ENCODE peak calls at places on chromosomes 11 and 22, in four cellular contexts. L is K562, X is HL-60, V is GM12878. G is an unnamed sample.

GRCh38 chr22:27980424-27981148 is 61.5 kb upstream of the PITPNB start:
- DNase-seq in V (no peak), L (peak), X (no peak), G (no peak)

GRCh38 chr11:9700105-9700801 is 36.4 kb downstream of the SWAP70 start:
- DNase-seq in V (no peak), X (no peak), L (no peak), G (no peak)

GRCh38 chr11:396948-397548 is 3.0 kb downstream of the PKP3 start:
- DNase-seq in V (no peak), X (peak), L (no peak), G (peak)

GRCh38 chr22:50688448-50688847 is 15.8 kb downstream of the SHANK3 start:
- DNase-seq in L (no peak), V (no peak), X (no peak), G (no peak)

GRCh38 chr22:44940121-44940520 is 69.7 kb downstream of the PHF21B start:
- DNase-seq in V (no peak), L (no peak), X (no peak), G (no peak)

GRCh38 chr11:40384991-40385390 is 1074.5 kb downstream of the LRRC4C start:
- DNase-seq in L (no peak), V (no peak), X (no peak), G (no peak)

GRCh38 chr11:34331736-34332135 is 26.1 kb downstream of the ABTB2 start:
- DNase-seq in L (no peak), V (no peak), X (no peak), G (no peak)

GRCh38 chr11:106495046-106495445 is 417.6 kb downstream of the AASDHPPT start:
- DNase-seq in X (no peak), L (no peak), V (no peak), G (no peak)

GRCh38 chr11:68041617-68042218 is 2.9 kb downstream of the TCIRG1 start:
- DNase-seq in L (no peak), V (no peak), X (peak), G (no peak)

GRCh38 chr11:46122955-46123354 is 1.7 kb upstream of the PHF21A start:
- DNase-seq in X (no peak), L (peak), V (no peak), G (no peak)

GRCh38 chr11:111908639-111909305 is 2.8 kb downstream of the CRYAB start:
- DNase-seq in X (no peak), V (no peak), L (no peak), G (no peak)

GRCh38 chr11:33636104-33636503 is 64.5 kb downstream of the C11orf91 start:
- DNase-seq in L (no peak), X (peak), V (no peak), G (no peak)

GRCh38 chr11:77211594-77212251 is 83.7 kb downstream of the MYO7A start:
- DNase-seq in X (no peak), V (no peak), L (no peak), G (peak)

GRCh38 chr11:103798029-103798428 is 238.4 kb upstream of the DDI1 start:
- DNase-seq in X (no peak), L (no peak), V (no peak), G (no peak)

GRCh38 chr11:65562788-65563187 is 4.6 kb upstream of the LTBP3 start:
- DNase-seq in X (no peak), L (no peak), V (no peak), G (no peak)

GRCh38 chr22:49968313-49968830 is 7.8 kb downstream of the PIM3 start:
- DNase-seq in V (no peak), X (no peak), L (no peak), G (no peak)

GRCh38 chr22:45636668-45637067 is 35.0 kb upstream of the ATXN10 start:
- DNase-seq in L (no peak), V (no peak), X (no peak), G (no peak)

GRCh38 chr11:75635009-75635909 is 33.6 kb downstream of the MAP6 start:
- DNase-seq in L (peak), X (no peak), V (no peak), G (no peak)

GRCh38 chr11:68328374-68329091 is 16.1 kb downstream of the LRP5 start:
- DNase-seq in L (no peak), X (peak), V (no peak), G (no peak)

GRCh38 chr11:118310271-118310670 is 5.7 kb downstream of the CD3E start:
- DNase-seq in L (no peak), X (no peak), V (no peak), G (no peak)
- TF ChIP-seq SPI1 in L (no peak), X (no peak), V (no peak), G (no peak)

GRCh38 chr11:122706689-122707088 is 51.2 kb downstream of the UBASH3B start:
- DNase-seq in L (no peak), X (no peak), V (no peak), G (no peak)
- TF ChIP-seq SPI1 in L (no peak), X (no peak), V (no peak), G (no peak)

DNA sequence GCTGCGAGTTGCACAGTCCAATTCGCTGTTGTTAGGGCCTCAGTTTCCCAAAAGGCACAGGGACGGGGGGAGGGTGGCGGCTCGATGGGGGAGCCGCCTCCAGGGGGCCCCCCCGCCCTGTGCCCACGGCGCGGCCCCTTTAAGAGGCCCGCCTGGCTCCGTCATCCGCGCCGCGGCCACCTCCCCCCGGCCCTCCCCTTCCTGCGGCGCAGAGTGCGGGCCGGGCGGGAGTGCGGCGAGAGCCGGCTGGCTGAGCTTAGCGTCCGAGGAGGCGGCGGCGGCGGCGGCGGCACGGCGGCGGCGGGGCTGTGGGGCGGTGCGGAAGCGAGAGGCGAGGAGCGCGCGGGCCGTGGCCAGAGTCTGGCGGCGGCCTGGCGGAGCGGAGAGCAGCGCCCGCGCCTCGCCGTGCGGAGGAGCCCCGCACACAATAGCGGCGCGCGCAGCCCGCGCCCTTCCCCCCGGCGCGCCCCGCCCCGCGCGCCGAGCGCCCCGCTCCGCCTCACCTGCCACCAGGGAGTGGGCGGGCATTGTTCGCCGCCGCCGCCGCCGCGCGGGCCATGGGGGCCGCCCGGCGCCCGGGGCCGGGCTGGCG is at the start of gene BCR:
- DNase-seq in L (peak), X (peak), V (no peak), G (peak)
- TF ChIP-seq SPI1 in L (no peak), X (no peak), V (no peak), G (no peak)

DNA sequence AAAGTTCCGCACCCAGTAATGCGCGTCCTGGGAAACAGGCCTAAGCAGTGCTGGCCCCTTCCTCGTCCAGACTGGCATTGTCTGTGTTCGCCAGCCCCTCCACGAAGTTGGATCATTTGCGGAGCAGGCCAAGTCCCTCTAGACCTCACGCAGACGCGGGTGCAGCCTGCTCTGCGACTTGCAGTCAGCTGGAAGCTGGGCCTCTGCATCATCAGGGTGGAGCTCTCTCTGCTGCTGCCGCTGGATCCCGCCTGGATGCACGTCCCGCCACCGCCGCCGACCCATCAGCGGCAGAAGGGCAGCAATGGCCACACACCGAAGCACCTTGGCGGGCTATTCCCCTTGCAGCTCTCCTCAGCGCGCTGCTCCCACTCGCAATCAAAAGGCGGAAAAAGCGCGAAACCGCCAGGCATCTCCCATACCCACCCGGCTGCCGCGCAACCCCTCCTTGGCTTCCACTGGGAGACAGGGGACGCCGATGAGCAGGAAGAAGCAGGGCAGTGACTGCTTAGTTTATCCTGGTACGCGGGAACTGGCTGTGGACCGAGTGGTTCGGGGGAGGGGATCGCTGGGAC is 34.1 kb upstream of the GLYATL1 start:
- DNase-seq in V (no peak), X (no peak), L (no peak), G (no peak)
- TF ChIP-seq SPI1 in V (no peak), X (no peak), L (no peak), G (no peak)

DNA sequence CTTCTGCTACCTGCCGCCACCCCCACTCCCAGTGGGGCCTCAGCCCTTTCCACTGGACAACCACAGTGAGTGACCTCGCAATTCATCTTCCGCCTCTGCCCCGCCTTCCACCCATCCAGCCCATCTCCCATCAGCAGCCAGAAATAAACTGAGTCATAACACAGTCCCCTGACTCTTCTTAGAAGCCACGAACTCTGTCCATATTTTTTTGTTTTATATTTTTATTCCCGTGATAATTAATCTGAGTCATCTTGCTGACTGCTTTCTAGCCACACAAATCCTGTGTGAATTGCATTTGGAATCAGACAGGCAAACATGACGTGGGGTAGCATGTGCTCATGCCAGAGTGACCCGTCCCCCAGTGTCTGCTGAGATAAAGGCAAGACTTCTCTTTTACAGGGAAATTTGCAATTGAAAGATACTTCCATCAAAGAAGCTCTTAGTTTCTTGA is 7.0 kb downstream of the FADD start:
- DNase-seq in L (no peak), V (no peak), X (no peak), G (no peak)
- TF ChIP-seq SPI1 in L (no peak), V (no peak), X (no peak), G (no peak)

DNA sequence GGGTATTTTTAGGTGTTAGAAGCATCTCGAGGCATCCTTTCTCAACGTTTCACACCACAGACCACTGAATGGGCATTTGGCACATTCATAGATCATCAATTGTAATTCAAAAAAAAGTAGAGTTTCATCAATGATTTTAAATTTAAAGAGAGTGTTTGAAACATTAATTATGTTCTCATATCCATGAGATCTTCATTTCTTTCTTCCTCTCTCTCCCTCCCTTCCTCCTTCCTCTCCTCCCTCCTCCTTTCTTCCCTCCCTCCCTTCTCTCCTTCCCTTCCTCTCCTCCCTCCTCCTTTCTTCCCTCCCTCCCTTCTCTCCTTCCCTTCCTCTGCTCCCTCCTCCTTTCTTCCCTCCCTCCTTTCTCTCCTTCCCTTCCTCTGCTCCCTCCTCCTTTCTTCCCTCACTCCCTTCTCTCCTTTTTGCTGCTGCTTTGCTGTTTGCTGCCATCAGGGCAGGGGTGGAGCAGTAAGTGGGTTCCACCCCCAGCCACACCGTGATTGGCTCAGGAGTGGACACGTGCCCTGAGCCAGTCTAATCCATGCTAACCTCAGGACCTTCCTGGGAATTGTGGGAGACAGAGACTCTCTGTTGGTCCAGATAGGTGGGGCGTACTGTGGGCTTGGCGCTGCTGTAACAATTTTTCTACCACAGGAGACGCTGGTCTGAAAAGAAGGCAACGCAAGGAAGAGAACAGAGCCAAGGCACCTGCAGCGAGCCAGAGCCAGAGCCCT is 33.8 kb upstream of the APOBEC3A start:
- DNase-seq in V (no peak), L (peak), X (no peak), G (no peak)
- TF ChIP-seq SPI1 in V (no peak), L (no peak), X (no peak), G (no peak)

DNA sequence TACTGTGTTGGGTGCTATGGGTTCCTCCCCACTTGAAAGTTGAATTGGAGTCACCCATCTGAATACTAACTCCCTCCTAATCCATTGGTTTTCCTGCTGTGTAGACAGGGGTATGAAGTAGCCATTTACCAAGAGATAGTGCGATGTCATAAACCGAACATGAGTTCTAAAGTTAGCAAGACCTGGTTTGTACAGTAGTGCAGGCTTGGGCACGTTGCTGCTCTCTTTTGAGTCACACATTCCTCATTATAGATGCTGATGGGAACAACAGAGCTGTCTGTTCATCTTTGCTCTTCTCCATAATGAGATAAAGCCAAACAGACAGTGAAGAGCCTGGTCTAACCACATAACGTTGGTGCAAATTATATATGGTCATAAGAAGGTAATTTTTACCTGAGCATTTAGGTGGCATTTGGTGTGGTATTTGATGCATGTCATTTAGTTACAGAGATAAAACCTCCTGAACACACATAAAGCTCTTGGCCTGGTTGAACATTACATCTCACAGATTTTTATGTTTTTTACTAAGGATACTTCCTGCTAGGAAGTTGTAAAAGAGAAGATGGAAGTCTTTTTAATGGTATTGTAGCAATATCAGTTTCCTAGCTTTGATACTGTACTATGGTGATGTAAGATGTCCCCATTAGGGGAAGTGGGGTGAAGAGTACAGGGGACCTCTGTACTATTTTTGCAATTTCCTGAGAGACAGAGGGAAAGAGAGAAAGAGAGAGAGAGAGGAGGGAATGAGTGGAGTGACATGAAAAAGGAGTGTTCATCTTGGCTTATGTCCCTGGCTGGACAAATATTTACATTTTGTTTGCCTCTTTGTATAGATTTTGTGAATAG is 27.9 kb downstream of the GRAP2 start:
- DNase-seq in L (no peak), V (no peak), X (peak), G (no peak)
- TF ChIP-seq SPI1 in L (no peak), V (no peak), X (peak), G (no peak)

GRCh38 chr11:2553198-2553597 is 108.4 kb downstream of the KCNQ1 start:
- DNase-seq in L (no peak), X (no peak), V (no peak), G (no peak)
- TF ChIP-seq SPI1 in L (no peak), X (no peak), V (no peak), G (no peak)

DNA sequence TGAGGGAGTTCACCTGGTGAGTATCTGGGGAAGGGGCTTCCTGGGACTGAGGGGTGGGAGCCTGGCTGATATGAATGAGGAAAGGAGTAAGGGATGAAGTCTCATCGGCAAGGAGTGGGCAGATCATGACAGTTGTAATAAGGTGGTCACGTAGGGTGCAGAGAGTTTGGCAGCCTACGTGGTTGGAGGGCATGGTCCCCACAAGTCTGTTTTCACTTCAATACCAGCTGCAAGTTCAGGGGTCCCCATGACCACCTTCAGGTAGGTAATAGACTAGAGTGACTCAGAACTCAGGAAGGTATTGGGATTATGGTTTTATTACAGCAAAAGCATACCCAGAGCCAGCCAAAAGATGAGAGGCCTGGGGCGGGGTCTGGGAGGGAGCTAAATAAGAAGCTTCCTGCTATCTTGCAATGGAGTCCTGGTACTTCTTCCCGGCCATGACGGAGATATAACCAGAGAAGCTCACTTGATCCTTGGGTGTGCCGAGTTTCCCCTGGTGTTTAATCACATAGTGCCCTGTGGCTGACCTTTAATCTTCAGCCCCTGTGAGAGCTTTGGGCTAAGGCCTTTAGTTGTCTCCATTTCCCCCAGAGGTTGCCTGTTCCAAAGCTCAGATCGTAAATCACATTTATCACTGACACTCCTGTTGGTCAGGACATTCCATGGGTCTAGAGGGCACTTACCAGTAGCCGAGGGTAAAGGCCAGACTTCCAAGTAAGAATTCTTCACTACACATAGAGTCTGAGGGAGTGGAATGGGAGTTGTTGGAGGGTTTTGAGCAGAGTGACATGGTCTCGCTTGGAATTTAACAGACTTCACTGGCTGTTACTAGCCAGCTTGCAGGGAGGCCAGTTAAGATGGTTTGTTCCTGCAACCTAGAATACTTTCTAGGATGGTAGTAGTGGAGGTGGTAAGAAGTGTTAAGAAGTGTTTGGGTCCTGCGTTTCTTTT is 9.1 kb downstream of the SLC3A2 start:
- DNase-seq in L (peak), V (no peak), X (peak), G (no peak)
- TF ChIP-seq SPI1 in L (no peak), V (no peak), X (no peak), G (no peak)